ENCODE peak calls at places on chromosome 21, in eight cellular contexts. M is right lobe of liver; Q is pancreas; U is heart left ventricle; D is lung; S is CD8-positive, alpha-beta T cell; F is testis; K is mesenchymal stem cell. A is an unnamed sample. For H3K9me3, the result is how much of the 10 kb centered on the place peaks cover.

GRCh38 chr21:40685121-40685630 is 161.8 kb downstream of the DSCAM start:
- DNase-seq in M (no peak), Q (no peak), U (peak), D (no peak), S (no peak), F (peak), K (no peak), A (no peak)

GRCh38 chr21:38120984-38121855 is 135.6 kb upstream of the KCNJ15 start:
- DNase-seq in M (no peak), Q (no peak), U (no peak), D (no peak), S (no peak), F (peak), K (no peak), A (no peak)

GRCh38 chr21:38773108-38774061 is 32.3 kb upstream of the ETS2 start:
- DNase-seq in M (no peak), Q (no peak), U (no peak), D (no peak), S (no peak), F (no peak), K (peak), A (no peak)

GRCh38 chr21:17554619-17555472 is 42.0 kb downstream of the CXADR start:
- DNase-seq in M (no peak), Q (no peak), U (no peak), D (no peak), S (no peak), F (no peak), K (no peak), A (no peak)

GRCh38 chr21:41894922-41895557 is 15.9 kb upstream of the PRDM15 start:
- DNase-seq in M (no peak), Q (no peak), U (no peak), D (no peak), S (no peak), F (no peak), K (peak), A (no peak)

GRCh38 chr21:14553422-14553821 is 7.3 kb upstream of the SAMSN1 start:
- DNase-seq in M (no peak), Q (no peak), U (no peak), D (no peak), S (no peak), F (no peak), K (no peak), A (no peak)

GRCh38 chr21:37214952-37215351 is 52.2 kb downstream of the VPS26C start:
- DNase-seq in M (no peak), Q (no peak), U (no peak), D (no peak), S (no peak), F (no peak), K (no peak), A (no peak)

GRCh38 chr21:30306821-30307330 is 13.2 kb downstream of the KRTAP26-1 start:
- DNase-seq in M (no peak), Q (peak), U (no peak), D (no peak), S (no peak), F (no peak), K (no peak), A (no peak)

GRCh38 chr21:33047231-33047630 is 21.5 kb downstream of the OLIG2 start:
- DNase-seq in M (peak), Q (no peak), U (no peak), D (no peak), S (no peak), F (no peak), K (no peak), A (no peak)

GRCh38 chr21:21714396-21714795 is 716.2 kb downstream of the NCAM2 start:
- DNase-seq in M (no peak), Q (no peak), U (no peak), D (no peak), S (no peak), F (no peak), K (peak), A (no peak)

GRCh38 chr21:21232320-21232719 is 234.1 kb downstream of the NCAM2 start:
- DNase-seq in M (no peak), Q (no peak), U (no peak), D (no peak), S (no peak), F (peak), K (peak), A (no peak)

GRCh38 chr21:32336711-32337110 is 38.1 kb downstream of the MRAP start:
- DNase-seq in M (peak), Q (no peak), U (no peak), D (no peak), S (no peak), F (peak), K (peak), A (no peak)

GRCh38 chr21:17931080-17931479 is 111.9 kb upstream of the C21orf91 start:
- DNase-seq in M (no peak), Q (no peak), U (no peak), D (no peak), S (no peak), F (no peak), K (no peak), A (no peak)

GRCh38 chr21:38660333-38661295 is 145.1 kb upstream of the ETS2 start:
- DNase-seq in M (no peak), Q (peak), U (peak), D (no peak), S (no peak), F (peak), K (no peak), A (no peak)

GRCh38 chr21:39136711-39137110 is 46.5 kb downstream of the PSMG1 start:
- DNase-seq in M (no peak), Q (no peak), U (no peak), D (peak), S (no peak), F (no peak), K (peak), A (no peak)

GRCh38 chr21:38797470-38797869 is 8.3 kb upstream of the ETS2 start:
- DNase-seq in M (no peak), Q (no peak), U (no peak), D (no peak), S (no peak), F (no peak), K (peak), A (no peak)

GRCh38 chr21:41501919-41502318 is 6.0 kb downstream of the TMPRSS2 start:
- DNase-seq in M (no peak), Q (no peak), U (no peak), D (no peak), S (no peak), F (no peak), K (no peak), A (no peak)

GRCh38 chr21:16588433-16588860 is 858.7 kb downstream of the USP25 start:
- DNase-seq in M (peak), Q (peak), U (peak), D (peak), S (no peak), F (peak), K (peak), A (peak)

GRCh38 chr21:41772351-41773080 is 5.7 kb upstream of the RIPK4 start:
- DNase-seq in M (no peak), Q (no peak), U (no peak), D (no peak), S (no peak), F (no peak), K (no peak), A (no peak)

GRCh38 chr21:35705888-35706287 is 354.4 kb downstream of the SETD4 start:
- DNase-seq in M (no peak), Q (no peak), U (no peak), D (no peak), S (no peak), F (no peak), K (no peak), A (no peak)
- H3K9me3 ChIP-seq in M (under half), Q (under half), U (under half), D (under half), S (under half), F (under half), K (under half), A (under half)

GRCh38 chr21:9760398-9761074 is 760.8 kb upstream of the TPTE start:
- DNase-seq in M (no peak), Q (no peak), U (no peak), D (no peak), S (no peak), F (no peak), K (no peak), A (no peak)
- H3K9me3 ChIP-seq in M (under half), Q (under half), U (under half), D (under half), S (under half), F (under half), K (under half), A (under half)

DNA sequence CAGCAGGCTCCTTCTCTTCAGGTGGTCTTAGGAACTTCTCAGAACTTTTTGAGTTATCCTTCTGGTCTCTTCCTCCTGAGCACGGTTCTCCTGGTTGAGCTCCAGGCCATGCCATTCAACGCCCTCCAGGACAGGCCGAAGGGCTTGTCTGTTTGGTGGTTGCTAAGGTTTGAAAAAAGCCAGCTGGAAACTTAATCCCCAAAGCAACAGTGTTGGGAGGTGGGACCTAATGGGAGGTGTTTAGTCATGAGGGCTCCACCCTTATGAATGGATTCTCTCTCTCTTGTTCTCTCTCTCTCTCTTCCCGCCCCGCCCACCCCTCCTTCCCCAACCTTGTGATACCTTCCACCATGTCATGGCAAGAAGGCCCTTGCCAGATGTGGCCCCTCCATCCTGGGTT is 856 bp downstream of the KCNE1 start:
- DNase-seq in M (no peak), Q (no peak), U (no peak), D (no peak), S (no peak), F (no peak), K (peak), A (no peak)
- H3K9me3 ChIP-seq in M (under half), Q (under half), U (under half), D (under half), S (under half), F (under half), K (under half), A (under half)

DNA sequence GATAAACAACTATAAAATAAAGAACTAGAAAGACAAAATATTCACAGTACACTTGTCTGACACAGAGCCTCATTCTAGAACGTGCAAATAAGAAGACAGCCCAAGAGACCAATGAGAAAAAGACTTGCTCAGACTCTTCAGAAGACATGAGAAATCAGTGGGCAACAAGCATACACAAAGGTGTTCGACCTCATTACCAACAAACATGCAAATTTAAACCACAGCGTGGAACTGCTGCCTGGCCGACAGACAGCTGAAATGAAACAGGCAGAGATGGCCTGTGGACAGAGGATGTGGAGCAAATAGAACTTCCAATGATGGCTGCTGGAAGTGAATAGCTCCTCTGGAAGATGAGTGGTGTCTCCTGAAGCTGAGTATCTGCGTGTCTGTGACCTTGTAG is 22.4 kb upstream of the COL6A1 start:
- DNase-seq in M (no peak), Q (no peak), U (no peak), D (no peak), S (no peak), F (no peak), K (peak), A (no peak)
- H3K9me3 ChIP-seq in M (under half), Q (under half), U (under half), D (under half), S (under half), F (under half), K (under half), A (under half)

GRCh38 chr21:27688773-27689172 is 721.9 kb upstream of the ADAMTS5 start:
- DNase-seq in M (no peak), Q (no peak), U (no peak), D (no peak), S (no peak), F (no peak), K (no peak), A (no peak)

GRCh38 chr21:27694667-27695066 is 727.8 kb upstream of the ADAMTS5 start:
- DNase-seq in M (no peak), Q (no peak), U (no peak), D (no peak), S (no peak), F (no peak), K (no peak), A (no peak)

GRCh38 chr21:27695246-27695645 is 728.4 kb upstream of the ADAMTS5 start:
- DNase-seq in M (no peak), Q (no peak), U (no peak), D (no peak), S (no peak), F (no peak), K (no peak), A (no peak)

GRCh38 chr21:27693376-27693775 is 726.5 kb upstream of the ADAMTS5 start:
- DNase-seq in M (no peak), Q (no peak), U (no peak), D (no peak), S (no peak), F (no peak), K (peak), A (no peak)
- H3K9me3 ChIP-seq in M (under half), Q (under half), U (under half), D (under half), S (under half), F (under half), K (under half), A (under half)

GRCh38 chr21:23593582-23593981 is 2013.7 kb downstream of the MRPL39 start:
- DNase-seq in M (no peak), Q (no peak), U (no peak), D (no peak), S (no peak), F (no peak), K (no peak), A (no peak)
- H3K9me3 ChIP-seq in M (under half), Q (under half), U (under half), D (under half), S (under half), F (under half), K (under half), A (under half)

DNA sequence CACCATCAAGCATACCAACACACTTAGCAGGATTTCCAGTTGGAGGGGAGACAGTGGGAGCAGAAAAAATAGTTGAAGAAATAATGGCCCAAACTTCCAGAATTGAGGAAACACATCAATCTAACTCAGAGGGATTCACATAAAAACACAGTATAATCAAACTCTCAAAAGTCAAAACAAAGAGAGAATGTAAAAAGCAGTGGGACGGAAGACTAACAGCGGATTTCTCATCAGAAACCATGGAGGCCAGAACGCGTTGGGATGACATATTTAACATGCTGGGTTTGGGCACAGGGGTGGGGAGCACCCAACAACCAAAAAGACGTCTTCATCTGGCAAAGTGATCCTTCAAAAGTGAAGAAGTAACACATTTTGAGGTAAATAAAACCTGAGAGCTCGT is 7.0 kb upstream of the KRTAP10-9 start:
- DNase-seq in M (no peak), Q (no peak), U (no peak), D (no peak), S (no peak), F (no peak), K (no peak), A (no peak)
- H3K9me3 ChIP-seq in M (under half), Q (under half), U (under half), D (under half), S (under half), F (under half), K (under half), A (under half)

A was measured in Peyer's patch.